ENCODE peak calls at places on chromosomes 7 and 10, in five cellular contexts. W is fibroblast of lung, K is A549, A is tibial nerve, X is Calu3. J is an unnamed sample.

GRCh38 chr10:127338391-127339108 is 142.2 kb upstream of the INSYN2A start:
- DNase-seq in W (peak; percentile 10), K (no peak), A (peak; percentile 43), X (no peak), J (no peak)

GRCh38 chr7:327991-328702 is 38.2 kb downstream of the FOXL3 start:
- DNase-seq in W (no peak), K (no peak), A (no peak), X (no peak), J (no peak)

GRCh38 chr7:138980575-138981285 is 459 bp downstream of the KIAA1549 start:
- DNase-seq in W (no peak), K (no peak), A (no peak), X (no peak), J (peak; percentile 52)

GRCh38 chr10:87691515-87692070 is 31.9 kb downstream of the PAPSS2 start:
- DNase-seq in W (no peak), K (no peak), A (no peak), X (peak; percentile 15), J (no peak)

GRCh38 chr7:130985361-130985760 is 251.4 kb upstream of the KLF14 start:
- DNase-seq in W (no peak), K (no peak), A (no peak), X (no peak), J (no peak)

GRCh38 chr10:6197274-6197673 is 5.5 kb upstream of the PFKFB3 start:
- DNase-seq in W (peak; percentile 27), K (no peak), A (no peak), X (no peak), J (no peak)

GRCh38 chr7:129176853-129177369 is 11.5 kb upstream of the SMO start:
- DNase-seq in W (no peak), K (no peak), A (no peak), X (no peak), J (no peak)

GRCh38 chr10:102131286-102132170 is 1.3 kb upstream of the PPRC1 start:
- DNase-seq in W (no peak), K (no peak), A (no peak), X (no peak), J (no peak)

GRCh38 chr7:151339651-151340377 is 1.8 kb upstream of the NUB1 start:
- DNase-seq in W (no peak), K (no peak), A (no peak), X (no peak), J (no peak)
- TF ChIP-seq CTCF in W (no peak), K (no peak), A (no peak), X (no peak), J (no peak)

DNA sequence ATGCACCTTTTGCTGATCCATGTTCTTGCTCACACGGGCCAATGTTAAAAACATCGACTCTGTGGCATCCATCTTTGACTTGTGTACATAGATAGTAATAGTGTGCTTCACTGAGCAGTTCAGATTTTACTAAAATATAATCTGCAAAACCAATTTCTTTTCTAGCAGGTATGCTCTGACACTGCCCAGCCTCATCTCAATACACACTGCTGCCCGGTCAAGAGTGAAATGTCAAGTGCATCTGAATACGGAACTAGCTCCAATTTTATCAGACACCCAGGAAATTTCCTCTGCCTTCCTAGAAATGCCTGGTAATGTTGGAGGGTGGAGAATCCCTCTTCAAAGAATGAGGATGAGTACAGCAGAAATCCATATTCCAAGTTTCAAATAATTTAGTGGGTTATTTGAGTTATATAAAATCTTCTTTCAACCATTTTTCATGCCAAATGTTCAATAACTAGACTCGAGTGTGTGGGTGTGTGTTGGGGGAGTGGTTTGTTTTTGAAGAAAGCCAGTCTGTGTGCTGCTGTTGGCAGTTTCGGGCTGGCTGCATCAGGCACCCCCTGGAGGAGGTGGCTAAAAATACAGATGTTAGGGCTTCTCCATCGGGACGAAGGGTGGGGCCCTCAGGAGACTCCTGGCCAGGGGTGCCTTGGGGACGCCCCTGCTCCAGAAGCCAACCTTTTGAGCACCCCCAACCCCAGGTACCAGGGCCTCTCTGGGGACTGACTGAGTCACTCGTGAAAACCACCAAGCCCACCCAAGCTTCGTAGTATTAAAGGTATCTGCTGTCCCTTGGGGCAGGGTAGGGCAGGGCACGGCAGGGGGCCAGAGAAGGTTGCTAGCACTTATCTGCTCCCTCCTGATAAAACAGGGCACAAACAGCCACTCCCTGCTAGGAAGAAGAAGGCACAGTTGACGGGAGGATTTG is 15.4 kb downstream of the CTBP2 start:
- DNase-seq in W (peak; percentile 63), K (peak; percentile 67), A (no peak), X (peak; percentile 49), J (no peak)
- TF ChIP-seq CTCF in W (peak; percentile 64), K (peak; percentile 52), A (peak; percentile 63), X (peak; percentile 24), J (peak; percentile 21)

GRCh38 chr7:55432937-55433784 is 68.0 kb downstream of the LANCL2 start:
- DNase-seq in W (peak; percentile 58), K (peak; percentile 62), A (no peak), X (peak; percentile 51), J (no peak)
- TF ChIP-seq CTCF in W (peak; percentile 45), K (peak; percentile 57), A (peak; percentile 31), X (peak; percentile 51), J (no peak)

GRCh38 chr7:83947260-83947659 is 247.3 kb downstream of the SEMA3A start:
- DNase-seq in W (no peak), K (peak; percentile 33), A (no peak), X (peak; percentile 4), J (no peak)
- TF ChIP-seq CTCF in W (peak; percentile 48), K (no peak), A (no peak), X (peak; percentile 16), J (no peak)

GRCh38 chr7:37096341-37096740 is 352.3 kb downstream of the ELMO1 start:
- DNase-seq in W (no peak), K (no peak), A (no peak), X (no peak), J (no peak)

GRCh38 chr7:37100735-37101331 is 347.8 kb downstream of the ELMO1 start:
- DNase-seq in W (no peak), K (no peak), A (no peak), X (no peak), J (no peak)

GRCh38 chr7:37097983-37098382 is 350.7 kb downstream of the ELMO1 start:
- DNase-seq in W (no peak), K (no peak), A (no peak), X (no peak), J (no peak)

GRCh38 chr7:37095122-37095521 is 353.5 kb downstream of the ELMO1 start:
- DNase-seq in W (no peak), K (no peak), A (no peak), X (no peak), J (no peak)

DNA sequence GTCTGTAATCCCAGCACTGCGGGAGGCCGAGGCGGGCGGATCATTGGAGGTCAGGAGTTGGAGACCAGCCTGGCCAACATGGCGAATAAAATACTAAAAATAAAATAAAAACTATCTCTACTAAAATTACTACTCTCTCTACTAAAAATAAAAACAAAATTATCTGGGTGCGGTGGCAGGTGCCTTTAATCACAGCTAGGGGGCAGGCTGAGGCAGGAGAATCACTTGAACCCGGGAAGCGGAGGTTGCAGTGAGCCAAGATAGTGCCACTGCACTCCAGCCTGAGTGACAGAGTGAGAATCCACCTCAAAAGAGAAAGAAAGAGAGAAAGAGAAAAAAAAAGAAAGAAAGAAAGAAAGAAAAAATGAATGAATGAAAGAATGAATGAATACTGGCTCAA is 351.4 kb downstream of the ELMO1 start:
- DNase-seq in W (no peak), K (no peak), A (no peak), X (no peak), J (no peak)
- TF ChIP-seq CTCF in W (no peak), K (no peak), A (no peak), X (no peak), J (peak; percentile 36)

GRCh38 chr10:110676016-110676415 is 31.9 kb downstream of the RBM20 start:
- DNase-seq in W (no peak), K (no peak), A (no peak), X (no peak), J (no peak)

GRCh38 chr10:110670335-110670734 is 26.2 kb downstream of the RBM20 start:
- DNase-seq in W (no peak), K (no peak), A (no peak), X (no peak), J (no peak)

GRCh38 chr10:110668443-110668842 is 24.3 kb downstream of the RBM20 start:
- DNase-seq in W (no peak), K (no peak), A (no peak), X (no peak), J (no peak)

GRCh38 chr10:110672580-110672919 is 28.4 kb downstream of the RBM20 start:
- DNase-seq in W (no peak), K (no peak), A (no peak), X (no peak), J (no peak)

GRCh38 chr10:110671788-110672579 is 27.8 kb downstream of the RBM20 start:
- DNase-seq in W (peak; percentile 63), K (peak; percentile 86), A (peak; percentile 36), X (peak; percentile 76), J (peak; percentile 68)
- TF ChIP-seq CTCF in W (peak; percentile 95), K (peak; percentile 78), A (peak; percentile 78), X (peak; percentile 75), J (peak; percentile 77)

GRCh38 chr10:97319671-97320479 is 804 bp downstream of the FRAT1 start:
- DNase-seq in W (no peak), K (peak; percentile 60), A (peak; percentile 5), X (peak; percentile 56), J (no peak)
- TF ChIP-seq CTCF in W (no peak), K (no peak), A (no peak), X (no peak), J (no peak)

DNA sequence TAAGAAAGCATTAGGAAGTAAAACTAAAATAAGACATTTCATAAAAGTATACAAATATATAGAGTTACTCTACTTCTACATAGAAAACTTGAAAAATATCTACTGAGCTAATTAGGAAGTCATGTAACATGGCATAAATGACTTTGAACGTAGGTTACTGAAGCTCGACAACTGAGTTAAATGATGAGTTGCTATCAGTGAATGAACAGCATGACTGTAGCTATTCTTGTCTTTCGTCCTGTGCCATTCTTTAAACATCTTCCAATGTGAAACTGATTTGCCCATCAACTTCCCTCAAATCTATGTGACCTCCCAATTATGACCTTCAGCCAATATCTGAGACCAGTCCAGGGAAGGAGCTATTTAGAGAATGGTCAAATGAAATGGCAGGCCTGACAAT is 113.5 kb upstream of the NEBL start:
- DNase-seq in W (no peak), K (no peak), A (no peak), X (no peak), J (no peak)
- TF ChIP-seq CTCF in W (no peak), K (no peak), A (no peak), X (no peak), J (no peak)